ENCODE peak calls at places on chromosomes 3 and 15, in six cellular contexts. D is IMR-90, J is neuronal stem cell, R is mesenchymal stem cell, E is trophoblast cell, Z is H9. T is an unnamed sample.

GRCh38 chr15:25182098-25182478 is 227.3 kb downstream of the SNRPN start:
- DNase-seq in J (no peak), Z (no peak), E (no peak), D (no peak), R (no peak), T (no peak)

GRCh38 chr3:23275814-23276213 is 72.7 kb downstream of the UBE2E2 start:
- DNase-seq in E (no peak), D (no peak), R (no peak), Z (no peak), J (no peak), T (no peak)

GRCh38 chr3:194286747-194287146 is 64.4 kb downstream of the CPN2 start:
- DNase-seq in D (no peak), R (no peak), E (no peak), Z (peak), J (peak), T (peak)

GRCh38 chr15:43775411-43775965 is 1.3 kb downstream of the ELL3 start:
- DNase-seq in J (no peak), D (peak), E (peak), R (peak), Z (peak), T (peak)

GRCh38 chr3:24339266-24339825 is 155.3 kb downstream of the THRB start:
- DNase-seq in R (peak), D (no peak), E (no peak), J (no peak), Z (no peak), T (no peak)

GRCh38 chr15:34359416-34359815 is 7.6 kb downstream of the LPCAT4 start:
- DNase-seq in J (no peak), R (no peak), E (no peak), Z (no peak), D (no peak), T (no peak)

GRCh38 chr15:38190501-38190900 is 62.1 kb upstream of the SPRED1 start:
- DNase-seq in R (no peak), Z (no peak), J (no peak), E (no peak), D (no peak), T (no peak)

GRCh38 chr15:93121994-93122910 is 33.2 kb upstream of the RGMA start:
- DNase-seq in J (no peak), R (no peak), Z (no peak), E (no peak), D (no peak), T (no peak)

GRCh38 chr15:91678003-91678402 is 175.5 kb upstream of the SLCO3A1 start:
- DNase-seq in Z (no peak), D (no peak), J (no peak), R (no peak), E (no peak), T (no peak)

GRCh38 chr3:131217296-131217741 is 164.3 kb upstream of the NUDT16 start:
- DNase-seq in R (peak), J (no peak), Z (no peak), D (no peak), E (no peak), T (no peak)

GRCh38 chr3:50450135-50450911 is 53.1 kb downstream of the CACNA2D2 start:
- DNase-seq in E (peak), J (no peak), R (no peak), D (peak), Z (no peak), T (no peak)

GRCh38 chr3:69212411-69213160 is 90.2 kb upstream of the LMOD3 start:
- DNase-seq in E (no peak), J (no peak), D (peak), Z (no peak), R (peak), T (no peak)

GRCh38 chr3:98532275-98532637 is 478 bp downstream of the GPR15 start:
- DNase-seq in D (no peak), E (no peak), R (no peak), Z (no peak), J (no peak), T (no peak)

GRCh38 chr3:30518201-30518864 is 88.1 kb upstream of the TGFBR2 start:
- DNase-seq in D (peak), Z (no peak), R (no peak), E (no peak), J (no peak), T (no peak)

GRCh38 chr3:31534036-31534435 is 1.3 kb downstream of the STT3B start:
- DNase-seq in J (no peak), R (peak), E (no peak), Z (no peak), D (peak), T (no peak)

GRCh38 chr15:64850778-64851502 is 9.2 kb downstream of the PLEKHO2 start:
- DNase-seq in R (no peak), Z (peak), J (no peak), E (peak), D (no peak), T (no peak)

GRCh38 chr15:32667321-32667720 is 25.8 kb downstream of the SCG5 start:
- DNase-seq in E (peak), R (no peak), J (no peak), D (no peak), Z (no peak), T (no peak)

GRCh38 chr15:60591491-60592385 is 112.8 kb upstream of the ICE2 start:
- DNase-seq in R (peak), D (no peak), J (peak), E (peak), Z (peak), T (peak)

GRCh38 chr3:127375151-127375937 is 87.5 kb upstream of the PRR20G start:
- DNase-seq in E (no peak), J (no peak), D (no peak), Z (no peak), R (no peak), T (no peak)

GRCh38 chr3:42803800-42804112 is 534 bp downstream of the HIGD1A start:
- DNase-seq in R (no peak), E (peak), Z (peak), J (peak), D (no peak), T (no peak)

GRCh38 chr3:129162729-129163579 is 2.1 kb upstream of the ISY1 start:
- DNase-seq in D (no peak), Z (no peak), R (peak), J (peak), E (no peak), T (no peak)

GRCh38 chr3:32420138-32420981 is 28.7 kb downstream of the CMTM7 start:
- DNase-seq in D (peak), R (no peak), Z (peak), J (no peak), E (peak), T (peak)

GRCh38 chr15:90064931-90065681 is 37.2 kb downstream of the IDH2 start:
- DNase-seq in R (peak), E (no peak), D (no peak), Z (no peak), J (no peak), T (no peak)

GRCh38 chr15:83930813-83931212 is 276.9 kb downstream of the ADAMTSL3 start:
- DNase-seq in J (no peak), E (no peak), D (no peak), Z (no peak), R (no peak), T (no peak)
- H4K91ac ChIP-seq in J (no peak), E (no peak), D (no peak), Z (no peak), R (no peak), T (no peak)

DNA sequence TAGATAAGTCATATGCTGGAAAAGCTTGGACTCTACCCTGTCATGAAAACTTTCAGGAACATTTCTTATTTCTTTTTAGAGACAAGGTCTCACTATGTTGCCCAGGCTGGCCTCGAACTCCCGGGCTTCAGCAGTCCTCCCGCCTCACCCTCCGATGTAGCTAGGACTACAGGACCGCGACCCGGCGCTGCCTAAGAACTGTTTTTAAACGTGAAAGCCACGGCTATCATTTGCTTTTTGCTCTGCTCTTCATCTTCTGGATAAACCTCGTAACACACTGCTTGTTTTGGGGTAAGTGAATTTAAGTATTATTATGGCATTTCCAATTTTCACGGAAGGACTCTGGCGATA is 14.3 kb upstream of the CCNL1 start:
- DNase-seq in D (no peak), Z (no peak), R (no peak), J (no peak), E (no peak), T (no peak)
- H3K23ac ChIP-seq in D (peak), Z (no peak), R (no peak), J (no peak), E (no peak), T (no peak)

DNA sequence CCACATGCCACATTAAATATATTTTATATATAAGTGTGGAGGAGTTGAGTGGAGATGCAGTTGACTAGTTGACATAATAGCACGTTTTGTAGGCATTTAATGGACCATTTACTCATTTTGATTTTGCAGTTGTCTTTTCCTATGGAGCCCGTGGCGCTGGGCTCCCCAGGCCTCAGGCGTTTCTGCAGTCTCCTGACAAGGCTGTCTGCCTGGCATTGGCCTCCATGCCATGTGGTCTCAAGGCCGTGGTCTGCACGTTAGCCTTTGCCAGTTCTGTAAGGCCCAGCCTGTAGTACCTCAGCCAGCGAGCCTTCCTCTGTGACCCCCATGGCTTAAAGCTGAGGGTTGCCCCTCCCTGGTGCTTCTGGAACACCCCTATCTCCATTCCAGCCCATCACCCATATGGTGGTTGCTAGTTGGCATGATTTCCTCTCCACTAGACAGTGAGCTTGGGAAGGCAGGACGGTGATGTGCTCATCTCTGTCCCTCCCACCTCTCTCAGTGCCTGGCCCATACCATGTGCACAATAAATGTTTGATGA is 155.7 kb downstream of the TLE3 start:
- DNase-seq in D (no peak), R (no peak), E (no peak), Z (no peak), J (no peak), T (no peak)
- H4K91ac ChIP-seq in D (no peak), R (no peak), E (no peak), Z (no peak), J (no peak), T (no peak)

GRCh38 chr15:75346796-75347221 is at the start of gene NEIL1:
- DNase-seq in R (peak), D (no peak), E (peak), Z (peak), J (no peak), T (no peak)

GRCh38 chr15:75349851-75350588 is 3.2 kb downstream of the NEIL1 start:
- DNase-seq in Z (peak), J (no peak), R (no peak), E (no peak), D (no peak), T (no peak)

GRCh38 chr15:75348563-75349350 is 1.9 kb downstream of the NEIL1 start:
- DNase-seq in D (no peak), E (peak), Z (peak), J (no peak), R (peak), T (no peak)

GRCh38 chr15:75348034-75348562 is 1.3 kb downstream of the NEIL1 start:
- DNase-seq in J (no peak), E (no peak), D (no peak), Z (no peak), R (peak), T (peak)

GRCh38 chr15:75347222-75348033 is 589 bp downstream of the NEIL1 start:
- DNase-seq in D (no peak), J (no peak), Z (peak), R (peak), E (no peak), T (no peak)
- H3K23ac ChIP-seq in D (peak), J (peak), Z (no peak), R (no peak), E (no peak), T (no peak)

GRCh38 chr3:160685144-160685766 is 8.3 kb downstream of the ARL14 start:
- DNase-seq in D (peak), E (no peak), Z (no peak), R (peak), J (no peak), T (no peak)

GRCh38 chr3:160691962-160692361 is 15.0 kb downstream of the ARL14 start:
- DNase-seq in J (no peak), E (no peak), R (no peak), Z (no peak), D (no peak), T (no peak)

GRCh38 chr3:160691151-160691550 is 14.2 kb downstream of the ARL14 start:
- DNase-seq in J (no peak), R (no peak), E (peak), Z (no peak), D (no peak), T (no peak)

GRCh38 chr3:160684368-160684740 is 7.4 kb downstream of the ARL14 start:
- DNase-seq in D (no peak), E (no peak), J (no peak), Z (no peak), R (no peak), T (no peak)

DNA sequence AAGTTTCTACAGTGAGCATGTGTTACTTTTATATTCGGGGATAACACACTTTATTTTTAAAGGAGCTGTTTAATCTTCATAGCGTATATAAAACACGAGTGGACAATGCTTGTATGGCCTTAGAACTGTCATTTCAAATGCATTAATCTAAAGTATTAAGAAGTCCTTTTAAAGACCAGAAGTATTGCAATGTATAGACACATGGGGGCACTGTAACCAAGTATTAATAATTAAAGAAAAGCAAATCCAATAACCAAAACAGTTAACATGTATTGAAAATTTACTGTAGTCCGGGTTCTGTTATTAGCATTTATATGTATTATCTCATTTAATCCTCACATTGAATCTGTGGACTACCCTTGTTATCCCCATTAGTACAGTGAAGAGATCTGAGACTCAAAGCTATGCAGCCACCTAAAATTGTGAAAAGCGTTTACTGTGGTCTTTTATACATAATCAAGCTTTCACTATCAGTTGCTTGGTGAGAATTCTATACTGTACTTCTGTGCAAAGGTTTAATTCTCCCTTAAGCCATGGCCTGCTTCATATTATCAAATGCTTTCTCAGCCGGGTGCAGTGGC is 10.1 kb downstream of the ARL14 start:
- DNase-seq in D (peak), J (no peak), Z (no peak), E (no peak), R (peak), T (no peak)
- H4K91ac ChIP-seq in D (no peak), J (no peak), Z (no peak), E (no peak), R (no peak), T (no peak)

GRCh38 chr3:197598404-197598980 is 42.7 kb upstream of the BDH1 start:
- DNase-seq in Z (no peak), D (no peak), J (no peak), R (no peak), E (no peak), T (no peak)

GRCh38 chr3:197600796-197601565 is 45.2 kb upstream of the BDH1 start:
- DNase-seq in E (no peak), Z (no peak), D (peak), J (no peak), R (peak), T (no peak)

GRCh38 chr3:197597335-197597734 is 41.6 kb upstream of the BDH1 start:
- DNase-seq in E (no peak), R (no peak), D (no peak), J (no peak), Z (no peak), T (no peak)

GRCh38 chr3:197595470-197596185 is 39.9 kb upstream of the BDH1 start:
- DNase-seq in Z (no peak), R (no peak), J (no peak), D (no peak), E (no peak), T (no peak)

GRCh38 chr3:197599089-197599765 is 43.5 kb upstream of the BDH1 start:
- DNase-seq in Z (peak), D (peak), R (peak), J (peak), E (peak), T (peak)
- H3K23ac ChIP-seq in Z (no peak), D (no peak), R (no peak), J (peak), E (no peak), T (no peak)

T was measured in H1.